ENCODE peak calls at places on chromosomes 11 and 22, in six cellular contexts. U is endothelial cell, B is A549, X is neural crest cell, K is cardiac fibroblast, R is fibroblast of lung. F is an unnamed sample.

GRCh38 chr22:46584081-46584903 is 35.9 kb upstream of the GRAMD4 start:
- DNase-seq in X (no peak), R (no peak), B (no peak), K (peak), U (no peak), F (no peak)

GRCh38 chr11:79860336-79860735 is 419.5 kb upstream of the TENM4 start:
- DNase-seq in U (no peak), R (no peak), B (no peak), X (no peak), K (no peak), F (no peak)

GRCh38 chr22:24728790-24729637 is 45.5 kb downstream of the PIWIL3 start:
- DNase-seq in R (peak), B (no peak), U (peak), K (peak), X (peak), F (no peak)

GRCh38 chr11:12473366-12473765 is 96.0 kb downstream of the PARVA start:
- DNase-seq in K (no peak), X (no peak), R (no peak), U (no peak), B (no peak), F (peak)

GRCh38 chr22:50182176-50183081 is 3.3 kb upstream of the TRABD start:
- DNase-seq in B (no peak), U (no peak), R (no peak), X (no peak), K (no peak), F (no peak)

GRCh38 chr22:44728761-44729261 is 23.6 kb upstream of the ARHGAP8 start:
- DNase-seq in U (no peak), R (no peak), B (no peak), X (no peak), K (no peak), F (no peak)

GRCh38 chr11:43486141-43486540 is 127.4 kb downstream of the TTC17 start:
- DNase-seq in B (no peak), U (no peak), K (peak), X (no peak), R (no peak), F (no peak)

GRCh38 chr11:77191823-77192495 is 63.9 kb downstream of the MYO7A start:
- DNase-seq in K (peak), X (peak), U (peak), B (peak), R (peak), F (peak)

GRCh38 chr22:33706100-33706499 is 214.2 kb downstream of the LARGE1 start:
- DNase-seq in R (no peak), B (no peak), U (no peak), K (no peak), X (no peak), F (peak)

GRCh38 chr11:65133724-65134123 is 595 bp downstream of the SYVN1 start:
- DNase-seq in B (no peak), K (peak), U (peak), X (no peak), R (peak), F (no peak)

GRCh38 chr11:28657378-28658030 is 549.3 kb downstream of the METTL15 start:
- DNase-seq in R (peak), X (no peak), B (no peak), K (peak), U (no peak), F (no peak)

GRCh38 chr22:27669798-27670599 is 131.6 kb downstream of the MN1 start:
- DNase-seq in X (no peak), K (peak), R (no peak), B (peak), U (no peak), F (no peak)

GRCh38 chr11:119340335-119341221 is at the start of gene C1QTNF5:
- DNase-seq in R (peak), K (peak), X (no peak), B (no peak), U (peak), F (no peak)

GRCh38 chr11:22431074-22431473 is 92.9 kb downstream of the SLC17A6 start:
- DNase-seq in R (no peak), U (no peak), K (no peak), X (no peak), B (no peak), F (no peak)

GRCh38 chr11:119585038-119585666 is 143.8 kb downstream of the NECTIN1 start:
- DNase-seq in X (peak), U (peak), B (no peak), R (no peak), K (no peak), F (peak)

GRCh38 chr22:28064941-28065340 is 145.9 kb upstream of the PITPNB start:
- DNase-seq in U (no peak), B (no peak), R (peak), X (no peak), K (peak), F (no peak)

GRCh38 chr22:29470159-29470855 is 9.7 kb upstream of the NEFH start:
- DNase-seq in X (peak), K (peak), R (peak), U (peak), B (peak), F (peak)

GRCh38 chr11:78227906-78228305 is 39.2 kb downstream of the USP35 start:
- DNase-seq in K (no peak), U (no peak), R (no peak), X (no peak), B (no peak), F (no peak)

GRCh38 chr11:78230161-78230877 is 41.6 kb downstream of the USP35 start:
- DNase-seq in K (peak), R (no peak), X (no peak), U (no peak), B (no peak), F (no peak)

GRCh38 chr11:78226684-78227680 is 38.3 kb downstream of the USP35 start:
- DNase-seq in U (no peak), B (no peak), K (no peak), R (no peak), X (no peak), F (no peak)

GRCh38 chr11:78229106-78229505 is 40.4 kb downstream of the USP35 start:
- DNase-seq in U (no peak), X (no peak), K (no peak), R (no peak), B (no peak), F (no peak)

GRCh38 chr11:78228467-78228866 is 39.7 kb downstream of the USP35 start:
- DNase-seq in R (peak), B (peak), K (peak), U (peak), X (no peak), F (no peak)
- TF ChIP-seq CTCF in R (peak), B (peak), K (peak), U (no peak), X (peak), F (no peak)

GRCh38 chr11:64000026-64000739 is 13.9 kb downstream of the OTUB1 start:
- DNase-seq in B (no peak), R (peak), U (peak), K (peak), X (peak), F (peak)

GRCh38 chr11:63999349-64000025 is 13.2 kb downstream of the OTUB1 start:
- DNase-seq in U (peak), B (peak), R (peak), X (peak), K (peak), F (peak)

GRCh38 chr11:63997104-63997700 is 11.0 kb downstream of the OTUB1 start:
- DNase-seq in U (no peak), K (no peak), R (no peak), X (no peak), B (no peak), F (no peak)

GRCh38 chr11:63997801-63998332 is 11.6 kb downstream of the OTUB1 start:
- DNase-seq in U (no peak), B (no peak), X (no peak), R (no peak), K (no peak), F (no peak)

DNA sequence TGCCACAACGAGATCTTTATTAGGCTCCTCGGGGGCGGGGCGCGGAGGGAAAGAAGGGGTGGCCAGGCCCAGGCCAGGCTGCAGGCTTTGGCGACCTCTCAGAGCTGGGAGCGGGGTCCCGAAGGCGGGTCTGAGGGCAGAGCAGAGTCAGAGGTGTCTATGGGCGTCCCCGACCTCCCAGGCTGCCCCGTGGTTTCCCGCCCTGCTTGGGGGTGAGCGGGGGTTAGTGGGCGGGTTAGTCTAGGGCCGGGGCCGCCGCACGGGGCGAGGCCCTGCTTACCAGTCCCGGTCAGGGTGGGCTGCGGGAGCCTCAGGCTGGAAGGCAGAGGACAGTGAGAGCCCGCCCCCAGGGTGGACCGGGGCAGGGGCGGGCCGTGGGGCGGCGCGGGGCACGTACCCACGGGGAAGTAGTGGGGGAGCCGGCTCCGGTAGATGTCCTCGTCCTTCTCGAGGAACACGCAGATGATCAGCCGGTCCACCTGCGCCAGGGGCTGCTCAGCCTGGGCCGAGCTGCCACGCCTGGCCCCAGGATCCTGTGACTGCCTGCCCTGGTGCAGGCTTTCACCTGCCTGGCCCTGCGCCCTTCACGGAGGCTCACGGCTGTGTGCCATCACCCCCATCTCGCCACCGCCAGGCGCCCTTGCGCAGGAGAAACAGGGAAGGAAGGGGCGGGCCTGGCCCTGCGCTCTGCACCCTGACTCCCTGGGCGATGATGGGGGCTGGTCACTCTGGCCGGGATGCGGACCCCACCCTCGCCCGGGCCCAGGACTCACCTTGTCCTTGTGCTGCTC is 12.5 kb downstream of the OTUB1 start:
- DNase-seq in X (peak), U (no peak), K (no peak), R (no peak), B (peak), F (peak)
- TF ChIP-seq CTCF in X (no peak), U (no peak), K (no peak), R (no peak), B (no peak), F (no peak)

GRCh38 chr11:1546536-1547466 is 25.3 kb downstream of the DUSP8 start:
- DNase-seq in R (peak), B (peak), U (peak), X (peak), K (peak), F (peak)
- TF ChIP-seq CTCF in R (peak), B (peak), U (peak), X (peak), K (peak), F (peak)

DNA sequence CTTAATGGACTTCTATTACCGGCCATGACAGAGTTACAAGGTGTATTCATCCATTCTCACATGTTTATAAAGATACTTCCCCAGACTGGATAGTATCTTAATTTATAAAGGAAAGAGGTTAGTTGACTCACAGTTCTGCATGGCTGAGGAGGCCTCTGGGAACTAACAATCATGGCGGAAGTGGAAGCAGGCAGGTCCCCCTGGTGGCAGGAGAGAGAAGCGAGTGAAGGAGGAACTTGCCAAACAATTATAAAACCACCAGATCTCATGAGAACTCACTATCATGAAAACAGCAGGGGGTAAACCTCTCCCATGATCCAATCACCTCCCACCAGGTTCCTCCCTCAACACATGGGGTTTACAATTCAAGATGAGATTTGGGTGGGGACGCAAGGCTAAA is 170.0 kb upstream of the PDGFD start:
- DNase-seq in U (peak), B (peak), K (no peak), X (no peak), R (no peak), F (peak)
- TF ChIP-seq CTCF in U (peak), B (no peak), K (peak), X (peak), R (peak), F (peak)

GRCh38 chr11:32615422-32615821 is 31.8 kb downstream of the EIF3M start:
- DNase-seq in X (no peak), B (peak), R (peak), K (peak), U (no peak), F (no peak)
- TF ChIP-seq CTCF in X (peak), B (peak), R (peak), K (peak), U (no peak), F (no peak)

F was measured in glutamatergic neuron.